ENCODE peak calls at places on chromosomes 6 and 20, in seven cellular contexts. F is NCI-H1105 treated with DMSO at 0.1 percent for 48 hours; M is stomach; H is activated CD4-positive, alpha-beta T cell treated with anti-CD3 and anti-CD28 coated beads, Interleukin-2, amount 10 ng/mL, durations not matched to agents 7 days and 5 days; R is DMS153; X is stimulated activated naive CD8-positive, alpha-beta T cell treated with anti-CD3 and anti-CD28 coated beads, Interleukin-15, amount 100 ng/mL, for 72 hours; W is activated naive CD4-positive, alpha-beta T cell. G is an unnamed sample.
A peak's percentile ranks its signal among the peaks of the same experiment; 100 is the strongest.

GRCh38 chr6:79946773-79947190 is 571 bp downstream of the ELOVL4 start:
- DNase-seq in F (peak; percentile 55), X (no peak), M (no peak), R (no peak), H (peak; percentile 12), W (peak; percentile 6), G (no peak)

GRCh38 chr6:11007715-11008608 is 36.1 kb downstream of the ELOVL2 start:
- DNase-seq in H (no peak), X (no peak), W (no peak), M (no peak), F (no peak), R (no peak), G (no peak)

GRCh38 chr6:79949235-79949634 is 1.9 kb upstream of the ELOVL4 start:
- DNase-seq in F (peak; percentile 75), H (peak; percentile 82), R (peak; percentile 78), M (peak; percentile 79), W (peak; percentile 1), X (peak; percentile 48), G (peak; percentile 75)

GRCh38 chr6:20868397-20869185 is 334.3 kb downstream of the CDKAL1 start:
- DNase-seq in W (no peak), M (peak; percentile 35), F (peak; percentile 98), H (no peak), R (peak; percentile 99), X (no peak), G (peak; percentile 81)

GRCh38 chr20:8020314-8021079 is 936 bp upstream of the TMX4 start:
- DNase-seq in W (no peak), H (peak; percentile 52), F (peak; percentile 80), M (no peak), R (peak; percentile 22), X (peak; percentile 8), G (no peak)

GRCh38 chr6:63560806-63561672 is 11.2 kb upstream of the LOC128125822 start:
- DNase-seq in F (no peak), X (no peak), R (no peak), W (no peak), M (no peak), H (no peak), G (no peak)

GRCh38 chr20:2163757-2164156 is 62.1 kb downstream of the STK35 start:
- DNase-seq in W (no peak), F (no peak), H (no peak), M (no peak), X (no peak), R (no peak), G (no peak)

GRCh38 chr20:58457083-58457680 is 58.0 kb downstream of the APCDD1L start:
- DNase-seq in R (no peak), H (no peak), F (peak; percentile 48), M (no peak), X (no peak), W (no peak), G (no peak)

GRCh38 chr6:23334360-23334759 is 765.0 kb downstream of the HDGFL1 start:
- DNase-seq in F (no peak), W (no peak), X (no peak), R (no peak), M (no peak), H (no peak), G (no peak)

GRCh38 chr6:30836431-30836866 is 47.9 kb upstream of the DDR1 start:
- DNase-seq in X (no peak), M (no peak), H (no peak), F (no peak), R (no peak), W (no peak), G (no peak)

GRCh38 chr6:14746139-14746837 is 499.6 kb upstream of the JARID2 start:
- DNase-seq in W (no peak), M (no peak), X (no peak), F (no peak), H (no peak), R (no peak), G (no peak)

GRCh38 chr6:1757133-1757532 is 147.4 kb downstream of the FOXC1 start:
- DNase-seq in W (no peak), R (peak; percentile 94), M (no peak), X (no peak), F (peak; percentile 97), H (no peak), G (peak; percentile 52)

GRCh38 chr20:23551383-23551782 is 16.9 kb downstream of the CST9L start:
- DNase-seq in F (no peak), W (no peak), H (no peak), R (no peak), M (no peak), X (no peak), G (no peak)

GRCh38 chr20:50111120-50111828 is 1.7 kb downstream of the UBE2V1 start:
- DNase-seq in X (no peak), W (no peak), F (no peak), H (no peak), M (no peak), R (no peak), G (no peak)

GRCh38 chr6:11366183-11366933 is 133.9 kb upstream of the NEDD9 start:
- DNase-seq in M (no peak), F (no peak), X (peak; percentile 49), R (no peak), H (peak; percentile 55), W (no peak), G (no peak)

GRCh38 chr6:132712366-132712765 is 1.5 kb downstream of the VNN1 start:
- DNase-seq in W (no peak), F (no peak), M (no peak), X (no peak), H (no peak), R (no peak), G (no peak)

GRCh38 chr6:170438402-170438753 is 114.7 kb downstream of the PSMB1 start:
- DNase-seq in F (peak; percentile 99), R (peak; percentile 96), M (peak; percentile 71), H (peak; percentile 25), X (no peak), W (no peak), G (peak; percentile 95)

GRCh38 chr6:149484733-149485700 is at the start of gene ZC3H12D:
- DNase-seq in H (peak; percentile 85), F (no peak), R (no peak), W (peak; percentile 71), M (peak; percentile 59), X (peak; percentile 81), G (peak; percentile 9)

GRCh38 chr20:13777171-13777601 is 7.5 kb downstream of the ESF1 start:
- DNase-seq in M (no peak), W (no peak), R (no peak), X (no peak), H (no peak), F (no peak), G (no peak)

GRCh38 chr20:38673731-38674177 is 50.5 kb upstream of the SLC32A1 start:
- DNase-seq in W (no peak), X (no peak), M (no peak), H (no peak), F (no peak), R (no peak), G (no peak)

GRCh38 chr6:169035381-169036280 is 218.0 kb downstream of the THBS2 start:
- DNase-seq in X (no peak), M (no peak), F (no peak), H (no peak), R (no peak), W (no peak), G (no peak)

GRCh38 chr6:44762496-44762895 is 375.0 kb downstream of the CDC5L start:
- DNase-seq in X (no peak), F (no peak), H (no peak), M (no peak), W (no peak), R (no peak), G (no peak)

GRCh38 chr6:109800771-109801170 is 109.7 kb downstream of the FIG4 start:
- DNase-seq in F (peak; percentile 36), W (no peak), H (no peak), X (no peak), M (no peak), R (no peak), G (no peak)

GRCh38 chr6:53728570-53729194 is 63.1 kb upstream of the KLHL31 start:
- DNase-seq in M (peak; percentile 61), W (peak; percentile 13), F (peak; percentile 48), H (peak; percentile 49), R (peak; percentile 7), X (peak; percentile 50), G (peak; percentile 21)

GRCh38 chr6:91487729-91488392 is 901.0 kb upstream of the MAP3K7 start:
- DNase-seq in F (no peak), X (no peak), M (no peak), R (no peak), H (no peak), W (no peak), G (no peak)

GRCh38 chr20:56606174-56606945 is 22.7 kb upstream of the TFAP2C start:
- DNase-seq in W (no peak), F (no peak), X (no peak), R (no peak), H (no peak), M (peak; percentile 31), G (no peak)

GRCh38 chr6:159978291-159979135 is 9.6 kb downstream of the IGF2R start:
- DNase-seq in F (no peak), X (peak; percentile 50), W (no peak), H (no peak), M (no peak), R (peak; percentile 51), G (no peak)

GRCh38 chr6:81491486-81492101 is 260.9 kb downstream of the TENT5A start:
- DNase-seq in X (no peak), M (no peak), W (no peak), F (no peak), H (no peak), R (no peak), G (no peak)

GRCh38 chr20:37803476-37804307 is 99.2 kb upstream of the VSTM2L start:
- DNase-seq in F (no peak), X (no peak), H (no peak), M (no peak), W (no peak), R (no peak), G (no peak)

GRCh38 chr6:163860194-163861081 is 445.9 kb downstream of the QKI start:
- DNase-seq in X (no peak), R (no peak), F (no peak), W (no peak), H (no peak), M (no peak), G (no peak)

GRCh38 chr20:54184920-54185626 is 11.3 kb upstream of the CYP24A1 start:
- DNase-seq in F (no peak), X (no peak), R (no peak), W (no peak), H (no peak), M (no peak), G (no peak)

GRCh38 chr6:44808148-44808547 is 420.6 kb downstream of the CDC5L start:
- DNase-seq in H (no peak), M (no peak), R (no peak), W (no peak), X (no peak), F (no peak), G (no peak)

GRCh38 chr6:108526739-108527174 is 34.0 kb upstream of the FOXO3 start:
- DNase-seq in H (no peak), W (no peak), R (no peak), M (no peak), X (no peak), F (peak; percentile 64), G (no peak)

GRCh38 chr6:106446287-106446885 is 85.9 kb downstream of the CRYBG1 start:
- DNase-seq in R (no peak), W (no peak), X (no peak), H (no peak), F (peak; percentile 54), M (no peak), G (no peak)

GRCh38 chr6:149752600-149752999 is 3.1 kb downstream of the PCMT1 start:
- DNase-seq in F (no peak), M (no peak), R (no peak), H (no peak), X (no peak), W (no peak), G (no peak)

GRCh38 chr6:113461153-113461897 is 395.8 kb upstream of the MARCKS start:
- DNase-seq in F (peak; percentile 4), X (no peak), R (no peak), W (no peak), M (no peak), H (no peak), G (no peak)

GRCh38 chr6:88952065-88952704 is 11.2 kb downstream of the RNGTT start:
- DNase-seq in M (no peak), H (no peak), F (no peak), W (no peak), X (no peak), R (no peak), G (no peak)

G was measured in SHP77 treated with DMSO at 0.1 percent for 48 hours.